ENCODE peak calls at places on chromosomes 3 and 15, in seven cellular contexts. Q, T, Y, A, L, G and V are unnamed samples.

GRCh38 chr3:16456784-16457415 is 56.6 kb downstream of the RFTN1 start:
- DNase-seq in Q (no peak), T (no peak), Y (no peak), A (no peak), L (no peak), G (no peak), V (no peak)

GRCh38 chr3:151935451-151935850 is 62.0 kb downstream of the SUCNR1 start:
- DNase-seq in Q (no peak), T (no peak), Y (no peak), A (no peak), L (no peak), G (no peak), V (no peak)

GRCh38 chr15:50909044-50909342 is 510 bp downstream of the AP4E1 start:
- DNase-seq in Q (no peak), T (no peak), Y (no peak), A (no peak), L (no peak), G (no peak), V (no peak)

GRCh38 chr3:10432156-10432845 is 73.1 kb downstream of the ATP2B2 start:
- DNase-seq in Q (no peak), T (no peak), Y (peak), A (no peak), L (no peak), G (peak), V (no peak)

GRCh38 chr3:48433472-48434118 is 3.7 kb upstream of the PLXNB1 start:
- DNase-seq in Q (no peak), T (peak), Y (no peak), A (peak), L (no peak), G (no peak), V (no peak)

GRCh38 chr3:61882253-61882652 is 320.9 kb downstream of the PTPRG start:
- DNase-seq in Q (no peak), T (no peak), Y (no peak), A (no peak), L (no peak), G (no peak), V (no peak)

GRCh38 chr3:149468504-149469212 is 5.8 kb upstream of the TM4SF4 start:
- DNase-seq in Q (no peak), T (no peak), Y (no peak), A (no peak), L (no peak), G (no peak), V (no peak)

GRCh38 chr3:32797776-32798175 is 20.0 kb upstream of the TRIM71 start:
- DNase-seq in Q (no peak), T (no peak), Y (no peak), A (no peak), L (no peak), G (no peak), V (no peak)

GRCh38 chr3:61680617-61681016 is 119.2 kb downstream of the PTPRG start:
- DNase-seq in Q (no peak), T (no peak), Y (no peak), A (no peak), L (no peak), G (no peak), V (no peak)

GRCh38 chr15:96181873-96182301 is 148.6 kb upstream of the NR2F2 start:
- DNase-seq in Q (peak), T (no peak), Y (no peak), A (peak), L (no peak), G (no peak), V (no peak)

GRCh38 chr3:143644370-143645089 is 203.7 kb downstream of the SLC9A9 start:
- DNase-seq in Q (no peak), T (peak), Y (peak), A (peak), L (no peak), G (no peak), V (peak)

GRCh38 chr3:25618043-25618442 is 46.7 kb downstream of the TOP2B start:
- DNase-seq in Q (no peak), T (no peak), Y (no peak), A (no peak), L (no peak), G (no peak), V (no peak)

GRCh38 chr15:31062310-31062964 is 39.1 kb downstream of the TRPM1 start:
- DNase-seq in Q (no peak), T (no peak), Y (no peak), A (peak), L (no peak), G (no peak), V (no peak)

GRCh38 chr3:153097213-153097612 is 64.8 kb upstream of the RAP2B start:
- DNase-seq in Q (no peak), T (no peak), Y (no peak), A (no peak), L (no peak), G (no peak), V (no peak)

GRCh38 chr3:13865581-13866405 is 14.1 kb downstream of the WNT7A start:
- DNase-seq in Q (no peak), T (no peak), Y (no peak), A (no peak), L (no peak), G (no peak), V (no peak)

GRCh38 chr3:172201990-172202318 is 162.6 kb downstream of the FNDC3B start:
- DNase-seq in Q (peak), T (no peak), Y (no peak), A (peak), L (no peak), G (no peak), V (no peak)

GRCh38 chr3:111667621-111668239 is 72.6 kb upstream of the ZBED2 start:
- DNase-seq in Q (no peak), T (no peak), Y (no peak), A (no peak), L (no peak), G (no peak), V (no peak)

GRCh38 chr15:70172124-70172523 is 74.4 kb upstream of the TLE3 start:
- DNase-seq in Q (no peak), T (no peak), Y (no peak), A (no peak), L (no peak), G (no peak), V (no peak)

GRCh38 chr15:69729167-69729748 is 276.6 kb downstream of the RPLP1 start:
- DNase-seq in Q (peak), T (no peak), Y (no peak), A (no peak), L (no peak), G (no peak), V (peak)

GRCh38 chr15:49137861-49138260 is 17.5 kb downstream of the COPS2 start:
- DNase-seq in Q (no peak), T (no peak), Y (no peak), A (no peak), L (no peak), G (no peak), V (no peak)

GRCh38 chr15:96333194-96334016 is 2.9 kb downstream of the NR2F2 start:
- DNase-seq in Q (peak), T (peak), Y (peak), A (no peak), L (no peak), G (no peak), V (peak)

GRCh38 chr3:23645533-23646196 is 160.1 kb upstream of the UBE2E1 start:
- DNase-seq in Q (no peak), T (no peak), Y (no peak), A (no peak), L (no peak), G (no peak), V (no peak)

GRCh38 chr15:77582763-77583162 is 49.9 kb downstream of the LINGO1 start:
- DNase-seq in Q (no peak), T (no peak), Y (no peak), A (no peak), L (no peak), G (peak), V (no peak)

GRCh38 chr3:128143496-128143895 is 9.8 kb upstream of the EEFSEC start:
- DNase-seq in Q (no peak), T (no peak), Y (no peak), A (peak), L (no peak), G (no peak), V (no peak)

GRCh38 chr15:56042982-56043980 is 49.9 kb upstream of the NEDD4 start:
- DNase-seq in Q (no peak), T (no peak), Y (no peak), A (no peak), L (no peak), G (no peak), V (no peak)

GRCh38 chr15:75195766-75196241 is 5.9 kb upstream of the C15orf39 start:
- DNase-seq in Q (peak), T (no peak), Y (peak), A (no peak), L (no peak), G (no peak), V (no peak)

GRCh38 chr3:194667363-194667762 is 4.6 kb downstream of the LSG1 start:
- DNase-seq in Q (no peak), T (no peak), Y (no peak), A (no peak), L (no peak), G (no peak), V (no peak)

GRCh38 chr3:104437131-104437750 is 929.5 kb upstream of the ALCAM start:
- DNase-seq in Q (no peak), T (peak), Y (no peak), A (peak), L (no peak), G (no peak), V (no peak)

GRCh38 chr15:23606226-23606625 is 40.8 kb downstream of the MKRN3 start:
- DNase-seq in Q (no peak), T (peak), Y (no peak), A (no peak), L (no peak), G (no peak), V (no peak)

GRCh38 chr15:81189583-81190283 is 6.9 kb upstream of the IL16 start:
- DNase-seq in Q (peak), T (peak), Y (no peak), A (peak), L (no peak), G (no peak), V (no peak)

GRCh38 chr15:70215951-70216350 is 118.2 kb upstream of the TLE3 start:
- DNase-seq in Q (no peak), T (no peak), Y (no peak), A (no peak), L (no peak), G (no peak), V (no peak)

GRCh38 chr3:28800203-28800602 is 451.6 kb upstream of the AZI2 start:
- DNase-seq in Q (no peak), T (no peak), Y (no peak), A (no peak), L (no peak), G (no peak), V (no peak)

GRCh38 chr3:4981688-4982494 is 2.7 kb downstream of the BHLHE40 start:
- DNase-seq in Q (peak), T (peak), Y (no peak), A (no peak), L (no peak), G (no peak), V (peak)

GRCh38 chr3:127694467-127695215 is 21.9 kb downstream of the ABTB1 start:
- DNase-seq in Q (no peak), T (peak), Y (peak), A (no peak), L (no peak), G (peak), V (no peak)

GRCh38 chr3:148710665-148711064 is 13.0 kb downstream of the AGTR1 start:
- DNase-seq in Q (no peak), T (no peak), Y (no peak), A (no peak), L (no peak), G (no peak), V (no peak)

GRCh38 chr3:143521803-143522202 is 326.5 kb downstream of the SLC9A9 start:
- DNase-seq in Q (no peak), T (no peak), Y (no peak), A (no peak), L (no peak), G (no peak), V (no peak)

GRCh38 chr15:100075284-100075683 is 266.5 kb downstream of the ADAMTS17 start:
- DNase-seq in Q (no peak), T (no peak), Y (no peak), A (no peak), L (no peak), G (no peak), V (no peak)

GRCh38 chr3:107382626-107383025 is 5.4 kb downstream of the CCDC54 start:
- DNase-seq in Q (no peak), T (no peak), Y (no peak), A (no peak), L (no peak), G (no peak), V (no peak)